ENCODE peak calls at places on chromosomes 6 and 20, in eight cellular contexts. P is amniotic epithelial cell; Y is EL; B is body of pancreas; Q is activated effector memory CD4-positive, alpha-beta T cell treated with Interleukin-2 at 50 U/mL for 16 hours; F is ovary; R is T-helper 1 cell; C is NCI-H446. U is an unnamed sample.
A peak's percentile ranks its signal among the peaks of the same experiment; 100 is the strongest.

GRCh38 chr20:49891486-49891885 is 23.8 kb downstream of the SPATA2 start:
- DNase-seq in P (no peak), Y (no peak), B (no peak), Q (no peak), F (no peak), R (no peak), C (no peak), U (no peak)

GRCh38 chr20:57361517-57361916 is 10.5 kb downstream of the RAE1 start:
- DNase-seq in P (peak; percentile 70), Y (peak; percentile 90), B (no peak), Q (no peak), F (no peak), R (no peak), C (no peak), U (no peak)

GRCh38 chr20:22346716-22347115 is 237.7 kb downstream of the FOXA2 start:
- DNase-seq in P (no peak), Y (no peak), B (no peak), Q (no peak), F (no peak), R (no peak), C (no peak), U (no peak)

GRCh38 chr6:33693186-33694158 is 18.0 kb downstream of the UQCC2 start:
- DNase-seq in P (no peak), Y (no peak), B (no peak), Q (no peak), F (no peak), R (no peak), C (no peak), U (no peak)

GRCh38 chr6:12275084-12275483 is 15.1 kb upstream of the EDN1 start:
- DNase-seq in P (peak; percentile 27), Y (peak; percentile 55), B (no peak), Q (no peak), F (no peak), R (no peak), C (no peak), U (no peak)

GRCh38 chr6:47648031-47648430 is 50.3 kb upstream of the ADGRF4 start:
- DNase-seq in P (no peak), Y (no peak), B (no peak), Q (no peak), F (no peak), R (no peak), C (no peak), U (no peak)

GRCh38 chr6:138600726-138601125 is 101.4 kb upstream of the NHSL1 start:
- DNase-seq in P (peak; percentile 61), Y (peak; percentile 10), B (no peak), Q (no peak), F (no peak), R (no peak), C (no peak), U (no peak)

GRCh38 chr6:28923318-28924102 is at the start of gene TRIM27:
- DNase-seq in P (peak; percentile 72), Y (peak; percentile 90), B (peak; percentile 93), Q (peak; percentile 76), F (peak; percentile 92), R (peak; percentile 65), C (peak; percentile 92), U (peak; percentile 90)

GRCh38 chr6:35487653-35488516 is 9.0 kb downstream of the TEAD3 start:
- DNase-seq in P (peak; percentile 81), Y (peak; percentile 80), B (no peak), Q (no peak), F (peak; percentile 62), R (no peak), C (no peak), U (no peak)

GRCh38 chr6:148140772-148141557 is 201.7 kb upstream of the SASH1 start:
- DNase-seq in P (no peak), Y (peak; percentile 31), B (no peak), Q (no peak), F (no peak), R (no peak), C (no peak), U (no peak)

GRCh38 chr6:32625137-32625536 is 12.1 kb upstream of the HLA-DQA1 start:
- DNase-seq in P (no peak), Y (no peak), B (no peak), Q (no peak), F (no peak), R (no peak), C (no peak), U (no peak)

GRCh38 chr6:36827261-36828079 is 11.8 kb downstream of the CPNE5 start:
- DNase-seq in P (peak; percentile 93), Y (peak; percentile 89), B (no peak), Q (peak; percentile 12), F (no peak), R (no peak), C (peak; percentile 50), U (no peak)

GRCh38 chr6:65155083-65155482 is 551.9 kb downstream of the EYS start:
- DNase-seq in P (no peak), Y (no peak), B (no peak), Q (no peak), F (no peak), R (no peak), C (no peak), U (no peak)

GRCh38 chr6:133553652-133554051 is 312.5 kb downstream of the EYA4 start:
- DNase-seq in P (peak; percentile 58), Y (peak; percentile 53), B (peak; percentile 56), Q (no peak), F (peak; percentile 50), R (no peak), C (peak; percentile 75), U (no peak)

GRCh38 chr6:126886106-126886505 is 232.4 kb upstream of the RSPO3 start:
- DNase-seq in P (peak; percentile 67), Y (no peak), B (no peak), Q (no peak), F (no peak), R (no peak), C (no peak), U (no peak)

GRCh38 chr20:16350465-16350864 is 222.8 kb downstream of the KIF16B start:
- DNase-seq in P (peak; percentile 24), Y (peak; percentile 83), B (no peak), Q (no peak), F (no peak), R (no peak), C (no peak), U (no peak)

U was measured in lung.